ENCODE peak calls at places on chromosomes 11 and 22, in eight cellular contexts. One of them, this sample, is unnamed.

GRCh38 chr11:112392860-112393259 is 132.2 kb upstream of the PLET1 start:
- DNase-seq in stimulated activated CD4-positive, alpha-beta T cell treated with anti-CD3 and anti-CD28 coated beads, Interleukin-4, amount 100 ng/mL, for 1 hour: no peak
- DNase-seq in foreskin fibroblast: no peak
- DNase-seq in small intestine: no peak
- DNase-seq in anterior cingulate cortex: no peak
- DNase-seq in cardiac muscle cell: no peak
- DNase-seq in uterus: no peak
- DNase-seq in omental fat pad: no peak
- DNase-seq in this sample: no peak

GRCh38 chr11:35334385-35335090 is 84.8 kb downstream of the SLC1A2 start:
- DNase-seq in stimulated activated CD4-positive, alpha-beta T cell treated with anti-CD3 and anti-CD28 coated beads, Interleukin-4, amount 100 ng/mL, for 1 hour: no peak
- DNase-seq in foreskin fibroblast: peak
- DNase-seq in cardiac muscle cell: no peak
- DNase-seq in uterus: no peak
- DNase-seq in omental fat pad: no peak
- DNase-seq in small intestine: peak
- DNase-seq in anterior cingulate cortex: no peak
- DNase-seq in this sample: no peak

GRCh38 chr11:74849525-74850391 is 99.1 kb downstream of the XRRA1 start:
- DNase-seq in small intestine: no peak
- DNase-seq in cardiac muscle cell: peak
- DNase-seq in foreskin fibroblast: peak
- DNase-seq in anterior cingulate cortex: no peak
- DNase-seq in stimulated activated CD4-positive, alpha-beta T cell treated with anti-CD3 and anti-CD28 coated beads, Interleukin-4, amount 100 ng/mL, for 1 hour: no peak
- DNase-seq in uterus: no peak
- DNase-seq in omental fat pad: no peak
- DNase-seq in this sample: no peak

GRCh38 chr11:120141144-120142071 is 3.5 kb upstream of the TRIM29 start:
- DNase-seq in uterus: no peak
- DNase-seq in stimulated activated CD4-positive, alpha-beta T cell treated with anti-CD3 and anti-CD28 coated beads, Interleukin-4, amount 100 ng/mL, for 1 hour: no peak
- DNase-seq in cardiac muscle cell: no peak
- DNase-seq in foreskin fibroblast: no peak
- DNase-seq in omental fat pad: no peak
- DNase-seq in small intestine: no peak
- DNase-seq in anterior cingulate cortex: no peak
- DNase-seq in this sample: no peak

GRCh38 chr11:45470151-45471001 is 184.2 kb upstream of the SYT13 start:
- DNase-seq in cardiac muscle cell: peak
- DNase-seq in uterus: peak
- DNase-seq in foreskin fibroblast: peak
- DNase-seq in omental fat pad: peak
- DNase-seq in small intestine: no peak
- DNase-seq in anterior cingulate cortex: no peak
- DNase-seq in stimulated activated CD4-positive, alpha-beta T cell treated with anti-CD3 and anti-CD28 coated beads, Interleukin-4, amount 100 ng/mL, for 1 hour: no peak
- DNase-seq in this sample: no peak

GRCh38 chr11:131823772-131824171 is 453.4 kb downstream of the NTM start:
- DNase-seq in omental fat pad: no peak
- DNase-seq in small intestine: no peak
- DNase-seq in foreskin fibroblast: peak
- DNase-seq in anterior cingulate cortex: no peak
- DNase-seq in cardiac muscle cell: peak
- DNase-seq in stimulated activated CD4-positive, alpha-beta T cell treated with anti-CD3 and anti-CD28 coated beads, Interleukin-4, amount 100 ng/mL, for 1 hour: no peak
- DNase-seq in uterus: no peak
- DNase-seq in this sample: no peak

GRCh38 chr11:33478111-33478573 is 221.0 kb downstream of the HIPK3 start:
- DNase-seq in foreskin fibroblast: peak
- DNase-seq in omental fat pad: no peak
- DNase-seq in small intestine: peak
- DNase-seq in uterus: no peak
- DNase-seq in anterior cingulate cortex: no peak
- DNase-seq in stimulated activated CD4-positive, alpha-beta T cell treated with anti-CD3 and anti-CD28 coated beads, Interleukin-4, amount 100 ng/mL, for 1 hour: no peak
- DNase-seq in cardiac muscle cell: no peak
- DNase-seq in this sample: no peak

GRCh38 chr22:33049125-33049729 is 9.0 kb downstream of the SYN3 start:
- DNase-seq in omental fat pad: no peak
- DNase-seq in stimulated activated CD4-positive, alpha-beta T cell treated with anti-CD3 and anti-CD28 coated beads, Interleukin-4, amount 100 ng/mL, for 1 hour: peak
- DNase-seq in small intestine: peak
- DNase-seq in uterus: peak
- DNase-seq in foreskin fibroblast: peak
- DNase-seq in cardiac muscle cell: peak
- DNase-seq in anterior cingulate cortex: no peak
- DNase-seq in this sample: no peak

GRCh38 chr22:46108564-46109473 is 41.5 kb upstream of the PPARA start:
- DNase-seq in cardiac muscle cell: peak
- DNase-seq in omental fat pad: no peak
- DNase-seq in small intestine: peak
- DNase-seq in anterior cingulate cortex: no peak
- DNase-seq in foreskin fibroblast: peak
- DNase-seq in stimulated activated CD4-positive, alpha-beta T cell treated with anti-CD3 and anti-CD28 coated beads, Interleukin-4, amount 100 ng/mL, for 1 hour: no peak
- DNase-seq in uterus: peak
- DNase-seq in this sample: no peak

GRCh38 chr11:124551987-124552386 is 8.5 kb upstream of the OR8B12 start:
- DNase-seq in cardiac muscle cell: no peak
- DNase-seq in stimulated activated CD4-positive, alpha-beta T cell treated with anti-CD3 and anti-CD28 coated beads, Interleukin-4, amount 100 ng/mL, for 1 hour: no peak
- DNase-seq in anterior cingulate cortex: no peak
- DNase-seq in small intestine: no peak
- DNase-seq in omental fat pad: no peak
- DNase-seq in uterus: no peak
- DNase-seq in foreskin fibroblast: no peak
- DNase-seq in this sample: no peak

GRCh38 chr11:88384678-88385015 is 47.1 kb upstream of the CTSC start:
- DNase-seq in stimulated activated CD4-positive, alpha-beta T cell treated with anti-CD3 and anti-CD28 coated beads, Interleukin-4, amount 100 ng/mL, for 1 hour: no peak
- DNase-seq in uterus: no peak
- DNase-seq in cardiac muscle cell: peak
- DNase-seq in omental fat pad: no peak
- DNase-seq in small intestine: no peak
- DNase-seq in foreskin fibroblast: no peak
- DNase-seq in anterior cingulate cortex: no peak
- DNase-seq in this sample: no peak

GRCh38 chr11:128290106-128290840 is 297.1 kb downstream of the ETS1 start:
- DNase-seq in uterus: peak
- DNase-seq in cardiac muscle cell: peak
- DNase-seq in foreskin fibroblast: peak
- DNase-seq in stimulated activated CD4-positive, alpha-beta T cell treated with anti-CD3 and anti-CD28 coated beads, Interleukin-4, amount 100 ng/mL, for 1 hour: peak
- DNase-seq in small intestine: peak
- DNase-seq in anterior cingulate cortex: no peak
- DNase-seq in omental fat pad: no peak
- DNase-seq in this sample: no peak

GRCh38 chr11:14645247-14645912 is 1.8 kb downstream of the PDE3B start:
- DNase-seq in small intestine: peak
- DNase-seq in omental fat pad: no peak
- DNase-seq in anterior cingulate cortex: no peak
- DNase-seq in stimulated activated CD4-positive, alpha-beta T cell treated with anti-CD3 and anti-CD28 coated beads, Interleukin-4, amount 100 ng/mL, for 1 hour: no peak
- DNase-seq in foreskin fibroblast: peak
- DNase-seq in uterus: no peak
- DNase-seq in cardiac muscle cell: peak
- DNase-seq in this sample: no peak

GRCh38 chr22:41197808-41198585 is 7.1 kb upstream of the L3MBTL2 start:
- DNase-seq in anterior cingulate cortex: no peak
- DNase-seq in stimulated activated CD4-positive, alpha-beta T cell treated with anti-CD3 and anti-CD28 coated beads, Interleukin-4, amount 100 ng/mL, for 1 hour: peak
- DNase-seq in omental fat pad: no peak
- DNase-seq in cardiac muscle cell: no peak
- DNase-seq in foreskin fibroblast: peak
- DNase-seq in uterus: no peak
- DNase-seq in small intestine: peak
- DNase-seq in this sample: no peak

GRCh38 chr11:57288771-57289579 is 35.8 kb downstream of the TNKS1BP1 start:
- DNase-seq in cardiac muscle cell: peak
- DNase-seq in foreskin fibroblast: peak
- DNase-seq in uterus: no peak
- DNase-seq in omental fat pad: no peak
- DNase-seq in small intestine: peak
- DNase-seq in stimulated activated CD4-positive, alpha-beta T cell treated with anti-CD3 and anti-CD28 coated beads, Interleukin-4, amount 100 ng/mL, for 1 hour: no peak
- DNase-seq in anterior cingulate cortex: no peak
- DNase-seq in this sample: no peak

GRCh38 chr22:43637267-43637666 is 174.8 kb downstream of the EFCAB6 start:
- DNase-seq in foreskin fibroblast: no peak
- DNase-seq in anterior cingulate cortex: no peak
- DNase-seq in stimulated activated CD4-positive, alpha-beta T cell treated with anti-CD3 and anti-CD28 coated beads, Interleukin-4, amount 100 ng/mL, for 1 hour: no peak
- DNase-seq in omental fat pad: no peak
- DNase-seq in cardiac muscle cell: no peak
- DNase-seq in small intestine: no peak
- DNase-seq in uterus: no peak
- DNase-seq in this sample: no peak

GRCh38 chr11:86513746-86514373 is 139.2 kb downstream of the CCDC81 start:
- DNase-seq in anterior cingulate cortex: no peak
- DNase-seq in omental fat pad: no peak
- DNase-seq in stimulated activated CD4-positive, alpha-beta T cell treated with anti-CD3 and anti-CD28 coated beads, Interleukin-4, amount 100 ng/mL, for 1 hour: no peak
- DNase-seq in foreskin fibroblast: no peak
- DNase-seq in uterus: no peak
- DNase-seq in cardiac muscle cell: no peak
- DNase-seq in small intestine: no peak
- DNase-seq in this sample: no peak

GRCh38 chr11:61042961-61043540 is 59.2 kb upstream of the CD5 start:
- DNase-seq in small intestine: no peak
- DNase-seq in cardiac muscle cell: no peak
- DNase-seq in omental fat pad: no peak
- DNase-seq in anterior cingulate cortex: no peak
- DNase-seq in uterus: no peak
- DNase-seq in foreskin fibroblast: no peak
- DNase-seq in stimulated activated CD4-positive, alpha-beta T cell treated with anti-CD3 and anti-CD28 coated beads, Interleukin-4, amount 100 ng/mL, for 1 hour: no peak
- DNase-seq in this sample: no peak

GRCh38 chr11:41497974-41498373 is 38.5 kb upstream of the LRRC4C start:
- DNase-seq in uterus: no peak
- DNase-seq in cardiac muscle cell: peak
- DNase-seq in small intestine: no peak
- DNase-seq in omental fat pad: no peak
- DNase-seq in foreskin fibroblast: no peak
- DNase-seq in anterior cingulate cortex: no peak
- DNase-seq in stimulated activated CD4-positive, alpha-beta T cell treated with anti-CD3 and anti-CD28 coated beads, Interleukin-4, amount 100 ng/mL, for 1 hour: no peak
- DNase-seq in this sample: no peak

GRCh38 chr11:96000064-96000463 is 76.2 kb upstream of the MTMR2 start:
- DNase-seq in small intestine: no peak
- DNase-seq in anterior cingulate cortex: no peak
- DNase-seq in stimulated activated CD4-positive, alpha-beta T cell treated with anti-CD3 and anti-CD28 coated beads, Interleukin-4, amount 100 ng/mL, for 1 hour: no peak
- DNase-seq in omental fat pad: no peak
- DNase-seq in foreskin fibroblast: no peak
- DNase-seq in cardiac muscle cell: peak
- DNase-seq in uterus: no peak
- DNase-seq in this sample: no peak

GRCh38 chr11:61587951-61588695 is 7.2 kb upstream of the SYT7 start:
- DNase-seq in uterus: peak
- DNase-seq in anterior cingulate cortex: no peak
- DNase-seq in stimulated activated CD4-positive, alpha-beta T cell treated with anti-CD3 and anti-CD28 coated beads, Interleukin-4, amount 100 ng/mL, for 1 hour: peak
- DNase-seq in foreskin fibroblast: peak
- DNase-seq in omental fat pad: no peak
- DNase-seq in cardiac muscle cell: no peak
- DNase-seq in small intestine: peak
- DNase-seq in this sample: no peak

GRCh38 chr22:30245181-30245984 is 1.2 kb downstream of the LIF start:
- DNase-seq in omental fat pad: no peak
- DNase-seq in foreskin fibroblast: peak
- DNase-seq in uterus: no peak
- DNase-seq in anterior cingulate cortex: no peak
- DNase-seq in small intestine: peak
- DNase-seq in cardiac muscle cell: no peak
- DNase-seq in stimulated activated CD4-positive, alpha-beta T cell treated with anti-CD3 and anti-CD28 coated beads, Interleukin-4, amount 100 ng/mL, for 1 hour: peak
- DNase-seq in this sample: no peak

GRCh38 chr22:30197389-30197788 is 49.2 kb downstream of the LIF start:
- DNase-seq in anterior cingulate cortex: no peak
- DNase-seq in uterus: no peak
- DNase-seq in omental fat pad: no peak
- DNase-seq in cardiac muscle cell: no peak
- DNase-seq in foreskin fibroblast: no peak
- DNase-seq in stimulated activated CD4-positive, alpha-beta T cell treated with anti-CD3 and anti-CD28 coated beads, Interleukin-4, amount 100 ng/mL, for 1 hour: no peak
- DNase-seq in small intestine: no peak
- DNase-seq in this sample: no peak

GRCh38 chr22:35739642-35740041 is 22.0 kb downstream of the APOL5 start:
- DNase-seq in small intestine: peak
- DNase-seq in foreskin fibroblast: no peak
- DNase-seq in anterior cingulate cortex: no peak
- DNase-seq in stimulated activated CD4-positive, alpha-beta T cell treated with anti-CD3 and anti-CD28 coated beads, Interleukin-4, amount 100 ng/mL, for 1 hour: peak
- DNase-seq in omental fat pad: no peak
- DNase-seq in uterus: no peak
- DNase-seq in cardiac muscle cell: no peak
- DNase-seq in this sample: peak

GRCh38 chr11:111878385-111878765 is 590 bp downstream of the FDXACB1 start:
- DNase-seq in omental fat pad: no peak
- DNase-seq in foreskin fibroblast: peak
- DNase-seq in cardiac muscle cell: peak
- DNase-seq in anterior cingulate cortex: no peak
- DNase-seq in small intestine: no peak
- DNase-seq in stimulated activated CD4-positive, alpha-beta T cell treated with anti-CD3 and anti-CD28 coated beads, Interleukin-4, amount 100 ng/mL, for 1 hour: no peak
- DNase-seq in uterus: no peak
- DNase-seq in this sample: no peak

GRCh38 chr22:38751422-38752346 is 4.1 kb downstream of the SUN2 start:
- DNase-seq in cardiac muscle cell: no peak
- DNase-seq in small intestine: peak
- DNase-seq in stimulated activated CD4-positive, alpha-beta T cell treated with anti-CD3 and anti-CD28 coated beads, Interleukin-4, amount 100 ng/mL, for 1 hour: peak
- DNase-seq in omental fat pad: no peak
- DNase-seq in anterior cingulate cortex: no peak
- DNase-seq in uterus: no peak
- DNase-seq in foreskin fibroblast: no peak
- DNase-seq in this sample: no peak

GRCh38 chr11:41716862-41717261 is 257.4 kb upstream of the LRRC4C start:
- DNase-seq in stimulated activated CD4-positive, alpha-beta T cell treated with anti-CD3 and anti-CD28 coated beads, Interleukin-4, amount 100 ng/mL, for 1 hour: no peak
- DNase-seq in anterior cingulate cortex: no peak
- DNase-seq in cardiac muscle cell: no peak
- DNase-seq in uterus: no peak
- DNase-seq in foreskin fibroblast: no peak
- DNase-seq in omental fat pad: no peak
- DNase-seq in small intestine: no peak
- DNase-seq in this sample: no peak

GRCh38 chr11:17799147-17799546 is 64.6 kb downstream of the KCNC1 start:
- DNase-seq in anterior cingulate cortex: no peak
- DNase-seq in small intestine: no peak
- DNase-seq in cardiac muscle cell: no peak
- DNase-seq in uterus: no peak
- DNase-seq in omental fat pad: no peak
- DNase-seq in foreskin fibroblast: no peak
- DNase-seq in stimulated activated CD4-positive, alpha-beta T cell treated with anti-CD3 and anti-CD28 coated beads, Interleukin-4, amount 100 ng/mL, for 1 hour: no peak
- DNase-seq in this sample: no peak